ENCODE peak calls at places on chromosomes 13 and 19, in seven cellular contexts. One of them, this sample, is unnamed.

GRCh38 chr13:95382411-95382810 is 81.2 kb upstream of the ABCC4 start:
- DNase-seq in stimulated activated CD4-positive, alpha-beta T cell treated with anti-CD3 and anti-CD28 coated beads, Interleukin-4, amount 100 ng/mL, for 48 hours: no peak
- DNase-seq in fibroblast of lung: no peak
- DNase-seq in AG08395: no peak
- DNase-seq in Jurkat, Clone E6-1: no peak
- DNase-seq in K562: no peak
- DNase-seq in cardiac fibroblast: no peak
- DNase-seq in this sample: no peak

GRCh38 chr19:9857920-9858746 is 23.0 kb downstream of the PIN1 start:
- DNase-seq in stimulated activated CD4-positive, alpha-beta T cell treated with anti-CD3 and anti-CD28 coated beads, Interleukin-4, amount 100 ng/mL, for 48 hours: no peak
- DNase-seq in fibroblast of lung: no peak
- DNase-seq in AG08395: no peak
- DNase-seq in Jurkat, Clone E6-1: peak
- DNase-seq in K562: no peak
- DNase-seq in cardiac fibroblast: peak
- DNase-seq in this sample: no peak

GRCh38 chr13:45781553-45782326 is 69.8 kb downstream of the SIAH3 start:
- DNase-seq in stimulated activated CD4-positive, alpha-beta T cell treated with anti-CD3 and anti-CD28 coated beads, Interleukin-4, amount 100 ng/mL, for 48 hours: no peak
- DNase-seq in fibroblast of lung: peak
- DNase-seq in AG08395: no peak
- DNase-seq in Jurkat, Clone E6-1: peak
- DNase-seq in K562: no peak
- DNase-seq in cardiac fibroblast: no peak
- DNase-seq in this sample: no peak

GRCh38 chr19:14473915-14474578 is 1.1 kb downstream of the PTGER1 start:
- DNase-seq in stimulated activated CD4-positive, alpha-beta T cell treated with anti-CD3 and anti-CD28 coated beads, Interleukin-4, amount 100 ng/mL, for 48 hours: no peak
- DNase-seq in fibroblast of lung: no peak
- DNase-seq in AG08395: no peak
- DNase-seq in Jurkat, Clone E6-1: no peak
- DNase-seq in K562: no peak
- DNase-seq in cardiac fibroblast: no peak
- DNase-seq in this sample: no peak

GRCh38 chr19:2578911-2579677 is 103.2 kb downstream of the GADD45B start:
- DNase-seq in stimulated activated CD4-positive, alpha-beta T cell treated with anti-CD3 and anti-CD28 coated beads, Interleukin-4, amount 100 ng/mL, for 48 hours: peak
- DNase-seq in fibroblast of lung: peak
- DNase-seq in AG08395: peak
- DNase-seq in Jurkat, Clone E6-1: no peak
- DNase-seq in K562: peak
- DNase-seq in cardiac fibroblast: peak
- DNase-seq in this sample: peak

GRCh38 chr19:6393982-6394412 is 1.0 kb upstream of the GTF2F1 start:
- DNase-seq in stimulated activated CD4-positive, alpha-beta T cell treated with anti-CD3 and anti-CD28 coated beads, Interleukin-4, amount 100 ng/mL, for 48 hours: no peak
- DNase-seq in fibroblast of lung: no peak
- DNase-seq in AG08395: no peak
- DNase-seq in Jurkat, Clone E6-1: peak
- DNase-seq in K562: no peak
- DNase-seq in cardiac fibroblast: no peak
- DNase-seq in this sample: no peak

GRCh38 chr13:48562296-48563066 is 29.6 kb upstream of the RCBTB2 start:
- DNase-seq in stimulated activated CD4-positive, alpha-beta T cell treated with anti-CD3 and anti-CD28 coated beads, Interleukin-4, amount 100 ng/mL, for 48 hours: peak
- DNase-seq in fibroblast of lung: no peak
- DNase-seq in AG08395: no peak
- DNase-seq in Jurkat, Clone E6-1: peak
- DNase-seq in K562: no peak
- DNase-seq in cardiac fibroblast: no peak
- DNase-seq in this sample: no peak

GRCh38 chr19:50264483-50265186 is 61.2 kb downstream of the MYH14 start:
- DNase-seq in stimulated activated CD4-positive, alpha-beta T cell treated with anti-CD3 and anti-CD28 coated beads, Interleukin-4, amount 100 ng/mL, for 48 hours: no peak
- DNase-seq in fibroblast of lung: no peak
- DNase-seq in AG08395: no peak
- DNase-seq in Jurkat, Clone E6-1: no peak
- DNase-seq in K562: peak
- DNase-seq in cardiac fibroblast: no peak
- DNase-seq in this sample: no peak

GRCh38 chr19:48530044-48530720 is 18.5 kb upstream of the LMTK3 start:
- DNase-seq in stimulated activated CD4-positive, alpha-beta T cell treated with anti-CD3 and anti-CD28 coated beads, Interleukin-4, amount 100 ng/mL, for 48 hours: no peak
- DNase-seq in fibroblast of lung: no peak
- DNase-seq in AG08395: peak
- DNase-seq in Jurkat, Clone E6-1: no peak
- DNase-seq in K562: no peak
- DNase-seq in cardiac fibroblast: no peak
- DNase-seq in this sample: no peak

GRCh38 chr13:98775844-98776598 is 23.5 kb upstream of the SLC15A1 start:
- DNase-seq in stimulated activated CD4-positive, alpha-beta T cell treated with anti-CD3 and anti-CD28 coated beads, Interleukin-4, amount 100 ng/mL, for 48 hours: no peak
- DNase-seq in fibroblast of lung: peak
- DNase-seq in AG08395: peak
- DNase-seq in Jurkat, Clone E6-1: no peak
- DNase-seq in K562: peak
- DNase-seq in cardiac fibroblast: peak
- DNase-seq in this sample: peak

GRCh38 chr19:47100290-47100689 is 13.3 kb downstream of the ZC3H4 start:
- DNase-seq in stimulated activated CD4-positive, alpha-beta T cell treated with anti-CD3 and anti-CD28 coated beads, Interleukin-4, amount 100 ng/mL, for 48 hours: no peak
- DNase-seq in fibroblast of lung: no peak
- DNase-seq in AG08395: no peak
- DNase-seq in Jurkat, Clone E6-1: no peak
- DNase-seq in K562: no peak
- DNase-seq in cardiac fibroblast: no peak
- DNase-seq in this sample: no peak

This sample was measured in AG08396.